ENCODE peak calls at places on chromosomes 12 and 14, in four cellular contexts. A is endodermal cell, N is fibroblast of pulmonary artery, H is right atrium auricular region. O is an unnamed sample.

GRCh38 chr12:34301251-34302130 is 279.2 kb downstream of the ALG10 start:
- DNase-seq in A (no peak), N (no peak), H (no peak), O (no peak)

GRCh38 chr14:59009967-59010366 is 178.5 kb upstream of the DAAM1 start:
- DNase-seq in A (no peak), N (no peak), H (no peak), O (no peak)

GRCh38 chr12:569091-569676 is 94.1 kb downstream of the NINJ2 start:
- DNase-seq in A (no peak), N (no peak), H (no peak), O (no peak)

GRCh38 chr12:176321-177181 is 37.4 kb downstream of the SLC6A12 start:
- DNase-seq in A (no peak), N (peak; percentile 36), H (no peak), O (peak; percentile 48)

GRCh38 chr12:114955414-114956014 is 271.5 kb upstream of the TBX3 start:
- DNase-seq in A (no peak), N (peak; percentile 43), H (no peak), O (peak; percentile 41)

GRCh38 chr14:34355584-34356266 is 106.3 kb downstream of the SPTSSA start:
- DNase-seq in A (no peak), N (peak; percentile 96), H (peak; percentile 63), O (peak; percentile 86)

GRCh38 chr12:32755051-32755653 is 545 bp downstream of the YARS2 start:
- DNase-seq in A (peak; percentile 98), N (peak; percentile 72), H (peak; percentile 67), O (peak; percentile 71)

GRCh38 chr14:100535287-100536131 is 51.7 kb downstream of the BEGAIN start:
- DNase-seq in A (peak; percentile 34), N (no peak), H (peak; percentile 53), O (no peak)

GRCh38 chr12:22409071-22409951 is 74.8 kb upstream of the ST8SIA1 start:
- DNase-seq in A (peak; percentile 42), N (no peak), H (no peak), O (peak; percentile 17)

GRCh38 chr14:23435540-23436326 is at the start of gene MYH7:
- DNase-seq in A (peak; percentile 41), N (no peak), H (peak; percentile 61), O (no peak)

GRCh38 chr12:76455582-76456345 is 103.8 kb downstream of the OSBPL8 start:
- DNase-seq in A (no peak), N (peak; percentile 90), H (no peak), O (peak; percentile 93)

GRCh38 chr12:97159397-97159796 is 252.3 kb downstream of the NEDD1 start:
- DNase-seq in A (no peak), N (no peak), H (no peak), O (no peak)

GRCh38 chr12:107931761-107932160 is 157.3 kb downstream of the ASCL4 start:
- DNase-seq in A (no peak), N (no peak), H (no peak), O (no peak)

GRCh38 chr12:80847575-80847974 is 90.2 kb downstream of the LIN7A start:
- DNase-seq in A (no peak), N (no peak), H (no peak), O (no peak)

GRCh38 chr12:77833329-77833728 is 2.6 kb downstream of the NAV3 start:
- DNase-seq in A (peak; percentile 42), N (no peak), H (no peak), O (no peak)

GRCh38 chr12:66237505-66238175 is 48.6 kb downstream of the IRAK3 start:
- DNase-seq in A (no peak), N (no peak), H (no peak), O (no peak)

GRCh38 chr12:96774501-96775256 is 132.4 kb upstream of the NEDD1 start:
- DNase-seq in A (no peak), N (no peak), H (no peak), O (peak; percentile 9)

GRCh38 chr14:100849432-100849831 is 23.5 kb downstream of the MEG3 start:
- DNase-seq in A (no peak), N (no peak), H (no peak), O (peak; percentile 42)

GRCh38 chr14:70303528-70304293 is 55.8 kb downstream of the COX16 start:
- DNase-seq in A (no peak), N (no peak), H (no peak), O (no peak)

GRCh38 chr12:31819427-31819826 is 90.6 kb upstream of the AMN1 start:
- DNase-seq in A (no peak), N (peak; percentile 37), H (no peak), O (no peak)

GRCh38 chr12:122793685-122794106 is 19.3 kb downstream of the CCDC62 start:
- DNase-seq in A (peak; percentile 64), N (peak; percentile 78), H (no peak), O (peak; percentile 82)

GRCh38 chr12:28035483-28035882 is 63.0 kb upstream of the PTHLH start:
- DNase-seq in A (no peak), N (peak; percentile 66), H (no peak), O (peak; percentile 74)

GRCh38 chr12:24778486-24779304 is 170.2 kb downstream of the BCAT1 start:
- DNase-seq in A (no peak), N (peak; percentile 74), H (no peak), O (peak; percentile 73)

GRCh38 chr12:71014180-71014785 is 93.7 kb upstream of the PTPRR start:
- DNase-seq in A (no peak), N (peak; percentile 88), H (no peak), O (peak; percentile 84)

GRCh38 chr12:89156324-89156723 is 196.0 kb downstream of the DUSP6 start:
- DNase-seq in A (no peak), N (peak; percentile 63), H (no peak), O (peak; percentile 38)

GRCh38 chr12:66144796-66145754 is 14.5 kb upstream of the LLPH start:
- DNase-seq in A (peak; percentile 66), N (peak; percentile 96), H (peak; percentile 66), O (peak; percentile 89)

GRCh38 chr14:46306267-46306666 is 345.3 kb downstream of the RPL10L start:
- DNase-seq in A (no peak), N (no peak), H (no peak), O (no peak)

GRCh38 chr12:67593041-67593870 is 55.3 kb upstream of the DYRK2 start:
- DNase-seq in A (peak; percentile 52), N (no peak), H (no peak), O (peak; percentile 11)

GRCh38 chr14:54105898-54106297 is 149.3 kb upstream of the BMP4 start:
- DNase-seq in A (no peak), N (no peak), H (no peak), O (no peak)

GRCh38 chr12:58008658-58009057 is 67.3 kb downstream of the ATP23 start:
- DNase-seq in A (no peak), N (no peak), H (no peak), O (no peak)

DNA sequence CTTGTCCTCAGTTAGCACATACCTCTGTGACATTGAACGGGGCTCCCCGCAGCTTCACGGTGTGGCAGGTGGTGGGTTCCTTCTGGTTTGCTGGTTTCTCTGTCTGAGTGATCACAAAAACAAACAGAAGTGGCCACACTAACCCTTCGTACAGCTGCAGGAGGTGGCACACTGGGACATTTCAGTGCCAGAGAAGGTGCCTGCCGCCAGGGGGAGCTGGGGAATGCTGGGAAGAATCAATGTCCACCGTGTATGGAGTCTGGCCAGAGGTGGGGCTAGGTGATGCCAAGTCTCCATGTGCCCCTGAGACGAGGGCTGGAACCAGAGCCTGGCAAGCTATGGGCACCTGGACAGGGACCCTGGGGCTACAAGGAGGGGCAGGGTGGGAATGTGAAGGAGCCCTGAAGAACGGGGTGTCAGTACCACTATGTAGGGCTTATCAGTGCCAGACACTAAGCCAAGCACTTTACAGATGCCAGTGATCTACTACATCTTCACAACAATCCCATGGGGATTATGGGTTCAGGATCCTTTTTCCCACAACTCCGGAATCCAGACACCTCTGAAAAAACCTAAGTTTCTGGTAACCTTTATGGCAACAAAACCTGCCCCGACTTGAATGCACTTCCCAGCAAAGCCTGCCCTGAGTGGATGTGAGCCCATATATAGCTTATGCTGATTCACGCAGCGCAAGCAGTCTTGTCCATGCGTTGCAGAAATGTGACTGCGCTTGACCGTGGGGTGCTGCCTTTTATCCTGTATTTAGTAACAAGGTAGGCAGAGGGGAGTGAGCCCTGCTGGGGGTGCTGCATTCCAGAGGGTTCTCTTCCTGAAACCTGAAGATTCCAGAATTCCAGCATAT is 10.8 kb downstream of the RBM19 start:
- DNase-seq in A (peak; percentile 94), N (peak; percentile 31), H (no peak), O (no peak)
- TF ChIP-seq CTCF in A (peak; percentile 81), N (peak; percentile 63), H (no peak), O (peak; percentile 49)

GRCh38 chr12:111171334-111171733 is 197.6 kb downstream of the PHETA1 start:
- DNase-seq in A (no peak), N (no peak), H (no peak), O (no peak)

GRCh38 chr12:111171832-111172231 is 197.1 kb downstream of the PHETA1 start:
- DNase-seq in A (no peak), N (no peak), H (no peak), O (no peak)

GRCh38 chr12:111175404-111175803 is 193.5 kb downstream of the PHETA1 start:
- DNase-seq in A (no peak), N (no peak), H (no peak), O (no peak)

GRCh38 chr12:111173391-111174282 is 195.3 kb downstream of the PHETA1 start:
- DNase-seq in A (no peak), N (no peak), H (no peak), O (no peak)

DNA sequence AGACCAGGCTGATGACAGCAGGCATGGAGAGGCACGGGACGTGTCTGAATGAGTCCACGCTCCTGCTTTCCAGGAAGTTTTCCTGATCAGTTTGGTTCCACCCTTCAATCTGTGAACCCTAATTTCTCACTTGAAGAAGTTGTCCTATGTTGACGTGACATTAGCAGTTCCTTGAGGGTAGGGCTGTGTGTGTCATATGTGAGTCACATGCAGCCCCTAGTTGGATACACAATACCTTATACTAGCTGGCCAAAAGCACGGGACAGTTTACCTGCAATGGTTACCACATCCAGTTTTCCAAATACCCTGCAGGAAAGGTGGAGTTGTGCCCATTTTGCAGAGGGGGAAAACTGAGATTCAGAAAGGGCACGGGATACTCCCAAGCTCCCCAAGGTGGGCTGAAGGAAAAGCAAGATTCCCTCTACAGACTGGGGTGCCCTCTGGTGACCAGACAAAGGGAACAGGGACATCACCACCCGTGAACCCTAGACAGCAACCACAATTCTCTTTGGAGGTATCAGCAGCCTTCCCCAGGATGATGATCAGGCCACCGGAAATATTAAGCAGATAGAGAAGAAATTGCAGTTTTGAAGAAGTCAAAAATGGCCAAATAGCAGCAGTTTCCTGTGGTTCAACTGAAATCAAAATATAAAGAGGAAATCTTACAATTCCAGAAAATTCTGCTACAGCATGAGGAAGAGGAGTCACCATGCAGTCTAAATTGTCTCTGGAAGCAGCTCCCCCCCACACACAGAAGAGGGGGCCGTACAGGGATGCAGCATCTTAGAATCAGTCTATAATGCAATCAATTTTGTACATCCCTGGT is 194.4 kb downstream of the PHETA1 start:
- DNase-seq in A (peak; percentile 70), N (no peak), H (no peak), O (no peak)
- H3K4me3 ChIP-seq in A (no peak overlapping the region), N (no peak overlapping the region), H (no peak overlapping the region), O (no peak overlapping the region)

GRCh38 chr14:99229654-99230215 is 42.3 kb downstream of the BCL11B start:
- DNase-seq in A (no peak), N (no peak), H (no peak), O (no peak)

GRCh38 chr14:99231850-99232401 is 40.1 kb downstream of the BCL11B start:
- DNase-seq in A (peak; percentile 95), N (no peak), H (no peak), O (no peak)

GRCh38 chr14:99232406-99233214 is 39.4 kb downstream of the BCL11B start:
- DNase-seq in A (no peak), N (no peak), H (no peak), O (no peak)

GRCh38 chr14:99231181-99231849 is 40.7 kb downstream of the BCL11B start:
- DNase-seq in A (peak; percentile 77), N (no peak), H (no peak), O (no peak)

GRCh38 chr14:99230271-99231141 is 41.5 kb downstream of the BCL11B start:
- DNase-seq in A (peak; percentile 81), N (no peak), H (no peak), O (no peak)
- TF ChIP-seq CTCF in A (peak; percentile 60), N (no peak), H (no peak), O (no peak)

GRCh38 chr12:52947738-52948423 is 1.0 kb upstream of the KRT18 start:
- DNase-seq in A (peak; percentile 86), N (no peak), H (no peak), O (no peak)
- H3K4me3 ChIP-seq in A (peak overlapping the region; percentile 95), N (peak overlapping the region; percentile 93), H (no peak overlapping the region), O (peak overlapping the region; percentile 31)